ENCODE peak calls at places on chromosomes 5 and 9, in eight cellular contexts. Y, W, V, G, Q, J, Z and M are unnamed samples.

GRCh38 chr9:110669439-110669838 is 848 bp downstream of the MUSK start:
- DNase-seq in Y (no peak), W (no peak), V (no peak), G (no peak), Q (no peak), J (no peak), Z (no peak), M (no peak)

GRCh38 chr9:77063645-77064285 is 44.3 kb downstream of the FOXB2 start:
- DNase-seq in Y (peak; percentile 82), W (no peak), V (no peak), G (no peak), Q (peak; percentile 57), J (no peak), Z (no peak), M (no peak)

GRCh38 chr9:113979713-113980086 is 98.4 kb downstream of the AMBP start:
- DNase-seq in Y (no peak), W (no peak), V (no peak), G (no peak), Q (no peak), J (no peak), Z (no peak), M (no peak)

GRCh38 chr9:114370251-114370984 is 17.4 kb downstream of the AKNA start:
- DNase-seq in Y (no peak), W (no peak), V (no peak), G (no peak), Q (no peak), J (no peak), Z (peak; percentile 67), M (peak; percentile 78)

GRCh38 chr9:981491-981898 is 5.0 kb downstream of the DMRT3 start:
- DNase-seq in Y (no peak), W (no peak), V (no peak), G (no peak), Q (no peak), J (no peak), Z (no peak), M (no peak)

GRCh38 chr5:126561908-126562307 is 33.1 kb downstream of the ALDH7A1 start:
- DNase-seq in Y (no peak), W (no peak), V (no peak), G (no peak), Q (no peak), J (no peak), Z (no peak), M (no peak)

GRCh38 chr5:51495672-51496071 is 112.4 kb downstream of the ISL1 start:
- DNase-seq in Y (peak; percentile 91), W (no peak), V (no peak), G (no peak), Q (peak; percentile 37), J (no peak), Z (no peak), M (no peak)

GRCh38 chr9:3646226-3646625 is 120.4 kb upstream of the RFX3 start:
- DNase-seq in Y (no peak), W (no peak), V (no peak), G (no peak), Q (no peak), J (peak; percentile 11), Z (no peak), M (no peak)

GRCh38 chr5:6373081-6373846 is 5.1 kb downstream of the MED10 start:
- DNase-seq in Y (no peak), W (no peak), V (peak; percentile 27), G (no peak), Q (no peak), J (no peak), Z (no peak), M (no peak)

GRCh38 chr5:133295520-133295919 is 243.7 kb downstream of the HSPA4 start:
- DNase-seq in Y (no peak), W (no peak), V (no peak), G (no peak), Q (no peak), J (no peak), Z (no peak), M (no peak)

GRCh38 chr5:83340511-83340918 is 131.0 kb upstream of the VCAN start:
- DNase-seq in Y (no peak), W (no peak), V (no peak), G (no peak), Q (no peak), J (no peak), Z (no peak), M (no peak)

GRCh38 chr5:3006961-3007551 is 255.6 kb upstream of the IRX2 start:
- DNase-seq in Y (no peak), W (no peak), V (peak; percentile 28), G (no peak), Q (no peak), J (no peak), Z (no peak), M (no peak)

GRCh38 chr9:133046196-133046899 is 15.4 kb upstream of the CEL start:
- DNase-seq in Y (no peak), W (no peak), V (no peak), G (no peak), Q (no peak), J (no peak), Z (no peak), M (no peak)

GRCh38 chr9:372143-372542 is 157.5 kb downstream of the DOCK8 start:
- DNase-seq in Y (no peak), W (no peak), V (no peak), G (no peak), Q (no peak), J (no peak), Z (no peak), M (no peak)

GRCh38 chr9:38227656-38228055 is 158.6 kb upstream of the SHB start:
- DNase-seq in Y (no peak), W (no peak), V (no peak), G (no peak), Q (no peak), J (no peak), Z (no peak), M (no peak)

GRCh38 chr9:34576943-34577634 is 12.4 kb downstream of the CNTFR start:
- DNase-seq in Y (no peak), W (no peak), V (no peak), G (no peak), Q (no peak), J (no peak), Z (no peak), M (no peak)

GRCh38 chr5:109196486-109196885 is 213.3 kb downstream of the PJA2 start:
- DNase-seq in Y (no peak), W (no peak), V (no peak), G (no peak), Q (no peak), J (no peak), Z (no peak), M (no peak)

GRCh38 chr9:21450733-21451394 is 10.6 kb downstream of the IFNA1 start:
- DNase-seq in Y (peak; percentile 32), W (no peak), V (no peak), G (no peak), Q (no peak), J (no peak), Z (no peak), M (no peak)

GRCh38 chr5:135232958-135233357 is 166.1 kb downstream of the MACROH2A1 start:
- DNase-seq in Y (no peak), W (no peak), V (peak; percentile 79), G (no peak), Q (no peak), J (no peak), Z (peak; percentile 65), M (no peak)

GRCh38 chr9:126799051-126799450 is 5.8 kb upstream of the ZBTB43 start:
- DNase-seq in Y (no peak), W (no peak), V (no peak), G (no peak), Q (no peak), J (no peak), Z (no peak), M (no peak)

GRCh38 chr5:124102491-124102890 is 590.5 kb downstream of the CSNK1G3 start:
- DNase-seq in Y (no peak), W (no peak), V (no peak), G (no peak), Q (no peak), J (no peak), Z (no peak), M (no peak)

GRCh38 chr9:134707031-134707680 is 65.6 kb downstream of the COL5A1 start:
- DNase-seq in Y (peak; percentile 91), W (no peak), V (peak; percentile 93), G (no peak), Q (no peak), J (no peak), Z (no peak), M (no peak)